ENCODE peak calls at places on chromosomes 16 and 17, in six cellular contexts. D is activated CD4-positive, alpha-beta memory T cell treated with anti-CD3 and anti-CD28 coated beads, Interleukin-2, amount 10 ng/mL, durations not matched to agents 7 days and 5 days; G is upper lobe of left lung; O is activated CD4-positive, alpha-beta T cell treated with anti-CD3 and anti-CD28 coated beads, Interleukin-2, amount 50 U/mL, for 48 hours; I is RWPE2; W is HTR-8/SVneo. K is an unnamed sample.
A peak's percentile ranks its signal among the peaks of the same experiment; 100 is the strongest.

GRCh38 chr16:70756071-70756470 is 44.9 kb downstream of the VAC14 start:
- DNase-seq in D (no peak), O (no peak), W (no peak), G (no peak), I (peak; percentile 49), K (no peak)

GRCh38 chr16:85055503-85056210 is 28.1 kb downstream of the KIAA0513 start:
- DNase-seq in G (peak; percentile 86), O (peak; percentile 58), I (no peak), W (peak; percentile 61), D (peak; percentile 92), K (peak; percentile 95)

GRCh38 chr16:88618182-88618955 is 20.0 kb upstream of the IL17C start:
- DNase-seq in I (no peak), G (no peak), W (no peak), D (no peak), O (no peak), K (no peak)

GRCh38 chr17:58913971-58914769 is 158.5 kb downstream of the PPM1E start:
- DNase-seq in D (no peak), O (no peak), I (no peak), G (no peak), W (no peak), K (no peak)

GRCh38 chr16:66205287-66206167 is 161.0 kb upstream of the CDH5 start:
- DNase-seq in W (no peak), G (no peak), I (no peak), O (no peak), D (no peak), K (no peak)

GRCh38 chr17:61361084-61361483 is 38.6 kb upstream of the TBX2 start:
- DNase-seq in D (no peak), O (no peak), W (peak; percentile 79), I (no peak), G (no peak), K (no peak)

GRCh38 chr16:15760129-15760528 is 96.7 kb downstream of the MYH11 start:
- DNase-seq in D (no peak), W (no peak), I (no peak), G (no peak), O (no peak), K (no peak)

GRCh38 chr17:1491406-1492248 is 859 bp downstream of the MYO1C start:
- DNase-seq in W (peak; percentile 66), I (no peak), D (peak; percentile 56), O (peak; percentile 49), G (peak; percentile 75), K (peak; percentile 85)

GRCh38 chr16:81278526-81278925 is 36.2 kb upstream of the GAN start:
- DNase-seq in W (no peak), G (no peak), D (no peak), I (no peak), O (no peak), K (no peak)

GRCh38 chr17:62781356-62781755 is 26.8 kb downstream of the MARCHF10 start:
- DNase-seq in G (peak; percentile 32), I (no peak), W (no peak), D (no peak), O (no peak), K (no peak)

GRCh38 chr17:75908201-75908600 is 3.5 kb upstream of the MRPL38 start:
- DNase-seq in O (no peak), I (no peak), D (no peak), G (peak; percentile 83), W (no peak), K (no peak)

GRCh38 chr17:74219576-74220133 is 6.3 kb downstream of the TTYH2 start:
- DNase-seq in I (no peak), W (no peak), G (no peak), O (no peak), D (no peak), K (no peak)

GRCh38 chr16:84166796-84167695 is 19.8 kb downstream of the TAF1C start:
- DNase-seq in O (peak; percentile 48), I (no peak), G (no peak), D (no peak), W (no peak), K (no peak)

GRCh38 chr16:72012607-72013006 is 4.1 kb downstream of the DHODH start:
- DNase-seq in I (no peak), G (no peak), D (no peak), W (no peak), O (no peak), K (no peak)

GRCh38 chr16:68235105-68235881 is 634 bp downstream of the ESRP2 start:
- DNase-seq in W (no peak), D (no peak), G (no peak), I (peak; percentile 73), O (no peak), K (no peak)

GRCh38 chr17:49218941-49219913 is 8.7 kb downstream of the ABI3 start:
- DNase-seq in D (peak; percentile 62), W (no peak), G (peak; percentile 60), O (no peak), I (no peak), K (no peak)

GRCh38 chr16:85798901-85799496 is 345 bp downstream of the EMC8 start:
- DNase-seq in I (no peak), O (peak; percentile 29), G (peak; percentile 26), W (peak; percentile 53), D (peak; percentile 40), K (no peak)

GRCh38 chr17:45841883-45842525 is 2.7 kb upstream of the SPPL2C start:
- DNase-seq in O (no peak), I (no peak), G (no peak), W (no peak), D (no peak), K (no peak)

GRCh38 chr17:1779571-1780074 is 17.8 kb downstream of the SERPINF1 start:
- DNase-seq in W (peak; percentile 91), O (no peak), G (peak; percentile 74), D (no peak), I (no peak), K (peak; percentile 78)